ENCODE peak calls at places on chromosome 13, in four cellular contexts. N is Peyer's patch, Y is ovary, B is uterus. Z is an unnamed sample. For H3K4me1, the result is how much of the 10 kb centered on the place peaks cover.

GRCh38 chr13:75881109-75881775 is 245.1 kb downstream of the LMO7 start:
- DNase-seq in N (no peak), Y (no peak), B (no peak), Z (no peak)

GRCh38 chr13:113612626-113613025 is 28.1 kb downstream of the TFDP1 start:
- DNase-seq in N (no peak), Y (no peak), B (no peak), Z (no peak)

GRCh38 chr13:76293751-76294150 is 592.5 kb downstream of the KCTD12 start:
- DNase-seq in N (no peak), Y (no peak), B (no peak), Z (no peak)

GRCh38 chr13:39603424-39603947 is 493 bp upstream of the LHFPL6 start:
- DNase-seq in N (no peak), Y (peak), B (peak), Z (no peak)

GRCh38 chr13:73440296-73440895 is 381.6 kb downstream of the KLF5 start:
- DNase-seq in N (no peak), Y (no peak), B (no peak), Z (no peak)

GRCh38 chr13:23609414-23610186 is 39.4 kb downstream of the TNFRSF19 start:
- DNase-seq in N (no peak), Y (peak), B (peak), Z (no peak)

GRCh38 chr13:84997858-84998257 is 801.4 kb downstream of the SLITRK6 start:
- DNase-seq in N (no peak), Y (no peak), B (no peak), Z (no peak)

GRCh38 chr13:24997367-24997967 is 98.5 kb upstream of the PABPC3 start:
- DNase-seq in N (peak), Y (no peak), B (no peak), Z (peak)

GRCh38 chr13:113650731-113651148 is 7.3 kb downstream of the ATP4B start:
- DNase-seq in N (no peak), Y (no peak), B (no peak), Z (no peak)

GRCh38 chr13:108859202-108860012 is 230.0 kb downstream of the MYO16 start:
- DNase-seq in N (no peak), Y (no peak), B (no peak), Z (no peak)

GRCh38 chr13:113756441-113757097 is 2.5 kb upstream of the TMEM255B start:
- DNase-seq in N (no peak), Y (no peak), B (no peak), Z (no peak)

GRCh38 chr13:110301083-110301482 is 5.9 kb downstream of the COL4A1 start:
- DNase-seq in N (no peak), Y (no peak), B (peak), Z (no peak)
- TF ChIP-seq POLR2A in N (no peak), Y (no peak), B (no peak), Z (no peak)

DNA sequence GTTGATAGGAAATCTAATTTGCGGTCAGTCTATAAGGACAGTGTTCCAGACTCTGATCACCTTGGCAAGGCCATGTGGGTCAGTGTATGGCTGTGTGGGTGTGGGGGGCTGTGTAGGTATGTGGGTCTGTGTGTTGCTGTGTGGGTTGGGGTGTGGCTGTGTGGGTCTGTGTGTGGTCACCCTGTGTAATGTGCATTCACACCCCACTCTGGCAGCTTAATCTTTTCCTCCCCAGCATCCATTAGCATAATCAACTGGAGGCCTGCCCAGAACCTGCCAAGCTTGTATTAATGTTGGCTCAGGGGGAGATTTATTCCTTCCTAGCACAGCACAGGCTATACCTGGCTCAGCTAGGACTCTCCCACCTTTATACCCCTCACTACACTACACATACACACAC is 203.2 kb downstream of the TUBA3C start:
- DNase-seq in N (no peak), Y (no peak), B (no peak), Z (peak)
- H3K4me3 ChIP-seq in N (no peak), Y (no peak), B (no peak), Z (no peak)

GRCh38 chr13:65497265-65497664 is 1732.9 kb downstream of the PCDH9 start:
- DNase-seq in N (no peak), Y (no peak), B (no peak), Z (no peak)
- H3K4me1 ChIP-seq in N (under half), Y (under half), B (under half), Z (under half)

DNA sequence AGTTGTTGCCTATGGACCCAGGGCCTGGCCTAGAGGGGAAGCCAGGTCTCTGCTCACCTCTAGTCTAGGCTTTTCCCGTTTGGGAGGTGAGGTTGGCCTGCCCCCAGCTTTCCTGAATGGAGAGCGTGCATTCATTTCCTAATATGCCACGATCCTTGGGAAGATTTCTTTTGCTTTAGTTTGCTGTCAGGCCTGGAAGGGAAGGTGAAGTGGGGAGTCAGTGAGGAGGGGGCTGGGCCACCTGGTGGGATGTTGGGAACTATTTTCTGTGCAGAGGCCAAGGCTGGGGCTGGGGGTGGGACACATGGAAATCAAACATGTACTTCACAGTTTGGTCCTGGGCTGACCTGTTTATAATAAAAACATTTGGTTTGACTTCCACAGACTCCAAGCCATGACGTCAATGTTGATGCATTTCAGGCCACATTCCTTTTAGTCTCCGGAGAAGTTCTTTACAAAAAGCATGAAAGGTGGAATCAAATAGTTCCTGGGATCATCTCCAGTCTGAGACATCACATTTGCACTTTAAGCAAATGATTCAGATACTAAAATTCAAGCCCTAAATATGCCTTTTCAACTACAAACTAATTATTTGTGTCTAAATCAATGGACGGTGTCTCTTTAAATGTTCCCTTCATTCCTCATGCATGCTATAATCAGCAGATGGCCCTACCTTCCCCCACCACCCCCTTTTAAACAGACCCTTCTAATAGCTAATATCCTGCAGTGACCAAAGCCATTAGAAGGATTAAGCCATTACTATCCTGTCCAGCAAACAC is 41.5 kb upstream of the MEDAG start:
- DNase-seq in N (no peak), Y (peak), B (peak), Z (no peak)
- TF ChIP-seq POLR2A in N (no peak), Y (no peak), B (no peak), Z (no peak)

Z was measured in body of pancreas.